ENCODE peak calls at places on chromosomes 2 and 18, in five cellular contexts. B is fibroblast of the aortic adventitia, S is M059J, K is Calu3, W is endothelial cell. T is an unnamed sample.

GRCh38 chr2:26974352-26974751 is 3.9 kb downstream of the MAPRE3 start:
- DNase-seq in S (no peak), W (no peak), K (no peak), B (no peak), T (no peak)

GRCh38 chr2:166343467-166343866 is 32.3 kb downstream of the SCN9A start:
- DNase-seq in B (no peak), K (no peak), S (no peak), W (no peak), T (no peak)

GRCh38 chr2:20093263-20094141 is 42.1 kb upstream of the LAPTM4A start:
- DNase-seq in S (peak), B (peak), K (peak), W (peak), T (no peak)

GRCh38 chr2:164213916-164214315 is 407.4 kb downstream of the GRB14 start:
- DNase-seq in S (no peak), W (no peak), B (no peak), K (no peak), T (no peak)

GRCh38 chr18:48108136-48108535 is 177.7 kb upstream of the SMAD2 start:
- DNase-seq in S (no peak), W (no peak), K (no peak), B (no peak), T (no peak)

GRCh38 chr2:132676999-132677398 is 7.0 kb upstream of the LYPD1 start:
- DNase-seq in K (no peak), S (peak), B (peak), W (no peak), T (no peak)

GRCh38 chr18:69727912-69728572 is 219.6 kb downstream of the CD226 start:
- DNase-seq in B (peak), W (no peak), K (no peak), S (peak), T (no peak)

GRCh38 chr2:26772064-26773001 is 8.2 kb downstream of the SLC35F6 start:
- DNase-seq in K (peak), S (peak), W (no peak), B (peak), T (peak)

GRCh38 chr18:10270160-10270571 is 184.3 kb upstream of the APCDD1 start:
- DNase-seq in K (no peak), B (peak), S (no peak), W (no peak), T (peak)

GRCh38 chr2:227374158-227374557 is 4.9 kb downstream of the TM4SF20 start:
- DNase-seq in B (peak), W (no peak), S (peak), K (no peak), T (no peak)

GRCh38 chr2:242056785-242057184 is 187.3 kb downstream of the RTP5 start:
- DNase-seq in S (no peak), K (no peak), W (no peak), B (no peak), T (no peak)

GRCh38 chr2:74908763-74909444 is 49.5 kb upstream of the POLE4 start:
- DNase-seq in S (no peak), W (no peak), K (peak), B (peak), T (no peak)

GRCh38 chr2:143392358-143392757 is 263.1 kb downstream of the ARHGAP15 start:
- DNase-seq in W (no peak), S (no peak), B (no peak), K (no peak), T (no peak)

GRCh38 chr2:43474273-43474672 is 121.6 kb downstream of the THADA start:
- DNase-seq in S (no peak), W (no peak), K (no peak), B (no peak), T (no peak)

GRCh38 chr2:61196671-61197070 is 34.7 kb downstream of the C2orf74 start:
- DNase-seq in B (no peak), K (no peak), W (no peak), S (peak), T (no peak)

GRCh38 chr2:1618191-1618961 is 125.9 kb downstream of the PXDN start:
- DNase-seq in B (no peak), W (no peak), S (no peak), K (no peak), T (no peak)

GRCh38 chr2:50088987-50089386 is 934.7 kb upstream of the FSHR start:
- DNase-seq in K (no peak), S (no peak), B (no peak), W (no peak), T (no peak)

GRCh38 chr18:73408434-73408833 is 540.6 kb upstream of the NETO1 start:
- DNase-seq in S (peak), K (no peak), W (no peak), B (peak), T (no peak)

GRCh38 chr2:168525020-168525419 is 68.9 kb downstream of the CERS6 start:
- DNase-seq in B (no peak), K (no peak), W (no peak), S (no peak), T (no peak)

GRCh38 chr2:172623249-172623965 is 67.5 kb downstream of the PDK1 start:
- DNase-seq in W (no peak), K (no peak), S (no peak), B (peak), T (no peak)

GRCh38 chr2:69221960-69222751 is 164.9 kb downstream of the GFPT1 start:
- DNase-seq in W (no peak), K (no peak), S (peak), B (peak), T (no peak)

GRCh38 chr2:65231892-65232477 is 4.4 kb downstream of the ACTR2 start:
- DNase-seq in B (peak), S (peak), K (no peak), W (no peak), T (no peak)

GRCh38 chr2:145228506-145228905 is 708.6 kb upstream of the ZEB2 start:
- DNase-seq in B (peak), K (no peak), S (peak), W (no peak), T (no peak)

GRCh38 chr2:42118759-42119569 is 50.2 kb upstream of the EML4 start:
- DNase-seq in K (no peak), B (peak), W (no peak), S (no peak), T (no peak)

GRCh38 chr2:237873382-237873781 is 14.0 kb downstream of the RAMP1 start:
- DNase-seq in K (no peak), B (no peak), W (no peak), S (no peak), T (no peak)

GRCh38 chr2:174573621-174574081 is 24.0 kb downstream of the WIPF1 start:
- DNase-seq in B (no peak), W (no peak), S (no peak), K (no peak), T (no peak)

GRCh38 chr2:96341641-96342040 is 6.1 kb downstream of the NCAPH start:
- DNase-seq in W (no peak), K (no peak), S (no peak), B (no peak), T (no peak)

GRCh38 chr2:150234787-150235512 is 252.5 kb downstream of the RND3 start:
- DNase-seq in B (peak), S (peak), W (no peak), K (no peak), T (peak)

GRCh38 chr2:65991332-65991731 is 443.6 kb upstream of the MEIS1 start:
- DNase-seq in K (no peak), B (no peak), S (no peak), W (no peak), T (no peak)

GRCh38 chr2:3492951-3493609 is 26.3 kb downstream of the ADI1 start:
- DNase-seq in W (no peak), B (peak), S (no peak), K (no peak), T (no peak)

GRCh38 chr2:142033393-142033792 is 97.4 kb downstream of the LRP1B start:
- DNase-seq in K (peak), B (no peak), W (no peak), S (no peak), T (no peak)

GRCh38 chr18:68275616-68276015 is 439.3 kb downstream of the TMX3 start:
- DNase-seq in B (peak), W (no peak), S (peak), K (peak), T (no peak)

GRCh38 chr2:211867845-211868361 is 670.7 kb downstream of the ERBB4 start:
- DNase-seq in S (no peak), B (peak), W (no peak), K (no peak), T (no peak)

GRCh38 chr2:172084734-172085459 is 410 bp upstream of the DLX1 start:
- DNase-seq in W (peak), B (peak), K (peak), S (peak), T (peak)

GRCh38 chr2:207791579-207792243 is 22.0 kb upstream of the FZD5 start:
- DNase-seq in B (no peak), K (no peak), W (no peak), S (no peak), T (no peak)

GRCh38 chr2:33946198-33946597 is 347.1 kb upstream of the FAM98A start:
- DNase-seq in S (peak), W (no peak), B (no peak), K (no peak), T (no peak)

T was measured in midbrain.